ENCODE peak calls at places on chromosome 7, in ten cellular contexts. S is GM13977; F is IMR-90; O is fibroblast of the aortic adventitia; N is neural progenitor cell; W is mammary epithelial cell; E is HCT116; D is CD4-positive, alpha-beta T cell; X is cardiac fibroblast; Y is neural crest cell. B is an unnamed sample.
A peak's percentile ranks its signal among the peaks of the same experiment; 100 is the strongest.

GRCh38 chr7:7695418-7695817 is 23.0 kb downstream of the RPA3 start:
- DNase-seq in S (no peak), F (no peak), O (no peak), N (no peak), W (no peak), E (no peak), D (no peak), X (no peak), Y (no peak), B (no peak)

GRCh38 chr7:111518264-111518663 is 44.0 kb downstream of the IMMP2L start:
- DNase-seq in S (no peak), F (no peak), O (no peak), N (no peak), W (no peak), E (no peak), D (no peak), X (no peak), Y (no peak), B (no peak)

GRCh38 chr7:102890292-102890970 is 22.4 kb upstream of the LRRC17 start:
- DNase-seq in S (no peak), F (peak; percentile 91), O (peak; percentile 90), N (no peak), W (no peak), E (no peak), D (no peak), X (peak; percentile 79), Y (no peak), B (no peak)

GRCh38 chr7:12554421-12554820 is 16.1 kb upstream of the SCIN start:
- DNase-seq in S (no peak), F (no peak), O (no peak), N (no peak), W (no peak), E (no peak), D (no peak), X (no peak), Y (no peak), B (no peak)

GRCh38 chr7:131546583-131547111 is 9.8 kb downstream of the PODXL start:
- DNase-seq in S (peak; percentile 77), F (no peak), O (no peak), N (peak; percentile 85), W (no peak), E (no peak), D (no peak), X (peak; percentile 35), Y (peak; percentile 59), B (peak; percentile 52)

GRCh38 chr7:134155220-134155619 is 28.1 kb downstream of the LRGUK start:
- DNase-seq in S (no peak), F (no peak), O (no peak), N (no peak), W (no peak), E (no peak), D (no peak), X (no peak), Y (no peak), B (no peak)

GRCh38 chr7:107690611-107691010 is 30.0 kb downstream of the SLC26A4 start:
- DNase-seq in S (no peak), F (peak; percentile 19), O (peak; percentile 92), N (peak; percentile 16), W (no peak), E (no peak), D (no peak), X (peak; percentile 48), Y (no peak), B (no peak)

GRCh38 chr7:81114682-81115081 is 195.8 kb upstream of the SEMA3C start:
- DNase-seq in S (no peak), F (no peak), O (peak; percentile 12), N (no peak), W (peak; percentile 14), E (no peak), D (no peak), X (peak; percentile 66), Y (no peak), B (no peak)

GRCh38 chr7:157407512-157408257 is 70.9 kb downstream of the DNAJB6 start:
- DNase-seq in S (no peak), F (no peak), O (no peak), N (no peak), W (no peak), E (no peak), D (no peak), X (no peak), Y (no peak), B (no peak)

GRCh38 chr7:157406971-157407370 is 70.2 kb downstream of the DNAJB6 start:
- DNase-seq in S (no peak), F (no peak), O (no peak), N (no peak), W (no peak), E (no peak), D (no peak), X (no peak), Y (no peak), B (no peak)

GRCh38 chr7:157405501-157405900 is 68.7 kb downstream of the DNAJB6 start:
- DNase-seq in S (no peak), F (no peak), O (no peak), N (no peak), W (no peak), E (no peak), D (no peak), X (no peak), Y (no peak), B (no peak)

GRCh38 chr7:157404845-157405481 is 68.2 kb downstream of the DNAJB6 start:
- DNase-seq in S (no peak), F (peak; percentile 94), O (peak; percentile 91), N (no peak), W (peak; percentile 95), E (no peak), D (no peak), X (peak; percentile 94), Y (no peak), B (no peak)

DNA sequence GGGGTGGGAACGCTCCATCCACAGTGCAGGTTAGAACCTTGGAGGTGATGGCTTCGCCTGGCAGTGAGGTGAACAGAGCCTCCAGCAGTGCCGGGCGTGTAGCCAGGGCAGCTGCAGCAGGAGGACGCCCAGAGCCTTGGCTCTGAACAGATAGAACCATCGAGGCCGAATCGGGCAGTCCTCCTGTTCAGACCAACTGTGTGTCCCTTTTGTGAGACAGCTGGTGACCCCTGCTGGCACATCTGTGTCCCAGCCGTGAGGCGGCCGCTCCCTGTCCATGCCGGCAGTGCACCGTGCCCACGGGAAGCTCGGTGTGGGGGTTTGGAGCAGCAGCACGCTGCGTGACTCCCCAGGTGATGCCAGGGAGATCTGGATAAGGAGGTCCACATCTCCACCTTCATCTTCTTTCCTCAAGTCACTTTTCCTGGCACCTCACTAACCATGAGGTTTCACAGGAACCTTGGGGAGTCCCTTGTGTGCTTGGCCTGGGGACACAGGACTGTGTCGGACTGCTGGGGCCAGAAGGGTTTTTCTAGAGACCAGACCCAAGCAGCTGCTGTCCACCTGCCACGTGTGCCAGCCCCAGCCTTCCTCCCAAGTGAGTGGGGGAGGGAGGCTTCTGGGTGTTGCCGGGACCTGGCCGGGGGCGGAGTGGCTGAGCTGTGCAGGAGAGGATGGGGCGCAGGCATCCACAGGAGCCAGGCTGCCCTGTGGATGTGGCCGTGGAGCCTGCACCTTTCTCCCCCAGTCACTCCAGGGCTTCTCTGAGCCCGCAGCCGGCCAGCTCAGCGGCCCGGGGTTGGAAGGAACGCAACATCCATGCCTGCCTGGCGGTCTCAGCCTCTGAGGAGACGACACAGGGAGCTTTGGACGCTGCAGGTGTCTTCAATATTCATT is 69.4 kb downstream of the DNAJB6 start:
- DNase-seq in S (no peak), F (no peak), O (no peak), N (no peak), W (no peak), E (no peak), D (no peak), X (peak; percentile 20), Y (no peak), B (no peak)
- TF ChIP-seq CTCF in S (no peak), F (peak; percentile 12), O (no peak), N (peak; percentile 31), W (peak; percentile 30), E (peak; percentile 45), D (no peak), X (peak; percentile 9), Y (peak; percentile 25), B (no peak)

GRCh38 chr7:152959610-152960009 is 200.1 kb downstream of the ACTR3B start:
- DNase-seq in S (no peak), F (no peak), O (no peak), N (peak; percentile 51), W (no peak), E (no peak), D (no peak), X (no peak), Y (no peak), B (no peak)
- TF ChIP-seq CTCF in S (no peak), F (no peak), O (no peak), N (peak; percentile 42), W (no peak), E (no peak), D (no peak), X (no peak), Y (no peak), B (no peak)

GRCh38 chr7:26147030-26147429 is 5.0 kb upstream of the NFE2L3 start:
- DNase-seq in S (no peak), F (no peak), O (peak; percentile 21), N (no peak), W (peak; percentile 44), E (no peak), D (no peak), X (no peak), Y (no peak), B (no peak)

GRCh38 chr7:26141077-26141476 is 10.9 kb upstream of the NFE2L3 start:
- DNase-seq in S (no peak), F (no peak), O (no peak), N (no peak), W (no peak), E (no peak), D (no peak), X (no peak), Y (no peak), B (no peak)

GRCh38 chr7:26143298-26144044 is 8.5 kb upstream of the NFE2L3 start:
- DNase-seq in S (no peak), F (peak; percentile 42), O (peak; percentile 35), N (no peak), W (no peak), E (no peak), D (no peak), X (peak; percentile 57), Y (no peak), B (no peak)

GRCh38 chr7:26144681-26145080 is 7.3 kb upstream of the NFE2L3 start:
- DNase-seq in S (no peak), F (no peak), O (no peak), N (no peak), W (no peak), E (no peak), D (no peak), X (no peak), Y (no peak), B (no peak)

GRCh38 chr7:26145236-26145635 is 6.8 kb upstream of the NFE2L3 start:
- DNase-seq in S (no peak), F (no peak), O (no peak), N (no peak), W (no peak), E (no peak), D (no peak), X (no peak), Y (no peak), B (no peak)
- TF ChIP-seq CTCF in S (no peak), F (no peak), O (no peak), N (no peak), W (no peak), E (no peak), D (no peak), X (no peak), Y (no peak), B (no peak)

DNA sequence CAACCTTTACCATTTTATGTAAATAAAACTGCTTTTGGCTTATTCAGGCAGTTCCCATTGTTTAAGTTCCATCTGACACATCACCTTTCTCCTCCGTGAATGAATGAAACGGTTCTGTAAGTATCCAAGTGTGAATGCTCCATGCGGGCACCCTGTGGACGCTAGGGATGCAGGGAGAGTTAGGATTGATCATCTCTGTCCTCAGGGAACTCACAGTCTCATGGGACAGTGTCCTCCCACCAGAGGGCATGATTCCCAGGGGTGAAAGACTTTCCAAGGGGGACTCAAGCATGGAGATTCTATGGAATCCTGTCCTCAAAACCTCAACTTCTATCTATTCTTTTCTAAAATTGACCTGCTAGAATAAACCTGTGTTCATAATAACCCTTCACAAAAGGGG is 98.8 kb downstream of the HECW1 start:
- DNase-seq in S (no peak), F (no peak), O (no peak), N (peak; percentile 27), W (no peak), E (no peak), D (no peak), X (no peak), Y (no peak), B (no peak)
- TF ChIP-seq CTCF in S (no peak), F (no peak), O (no peak), N (peak; percentile 40), W (peak; percentile 27), E (peak; percentile 45), D (no peak), X (no peak), Y (no peak), B (no peak)

B was measured in nephron progenitor cell.